ENCODE peak calls at places on chromosomes 16 and 17, in four cellular contexts. Y is heart left ventricle, K is psoas muscle, C is stomach. X is an unnamed sample.

GRCh38 chr16:57106767-57107166 is 14.4 kb downstream of the CPNE2 start:
- DNase-seq in Y (peak), K (no peak), C (no peak), X (no peak)

GRCh38 chr16:81524382-81524781 is 79.8 kb downstream of the CMIP start:
- DNase-seq in Y (no peak), K (peak), C (no peak), X (no peak)

GRCh38 chr17:2054262-2054739 is 602 bp upstream of the HIC1 start:
- DNase-seq in Y (no peak), K (no peak), C (no peak), X (no peak)

GRCh38 chr16:86975445-86975844 is 341.7 kb downstream of the C16orf95 start:
- DNase-seq in Y (no peak), K (peak), C (no peak), X (peak)

GRCh38 chr16:59330030-59330670 is 596.0 kb upstream of the GOT2 start:
- DNase-seq in Y (no peak), K (no peak), C (no peak), X (no peak)

GRCh38 chr16:87963400-87963799 is 12.2 kb downstream of the BANP start:
- DNase-seq in Y (peak), K (no peak), C (no peak), X (no peak)

GRCh38 chr16:17572145-17572544 is 101.4 kb upstream of the XYLT1 start:
- DNase-seq in Y (no peak), K (no peak), C (no peak), X (no peak)

GRCh38 chr16:58020628-58021521 is 4.7 kb upstream of the MMP15 start:
- DNase-seq in Y (peak), K (peak), C (peak), X (no peak)

GRCh38 chr17:30324723-30325122 is 9.1 kb downstream of the TMIGD1 start:
- DNase-seq in Y (no peak), K (no peak), C (no peak), X (no peak)

GRCh38 chr16:11914759-11915643 is 755 bp downstream of the GSPT1 start:
- DNase-seq in Y (peak), K (peak), C (peak), X (no peak)

GRCh38 chr17:35337364-35337763 is 36.1 kb downstream of the SLFN11 start:
- DNase-seq in Y (no peak), K (no peak), C (no peak), X (no peak)

GRCh38 chr17:62822080-62822904 is 14.2 kb upstream of the MARCHF10 start:
- DNase-seq in Y (no peak), K (no peak), C (peak), X (no peak)

GRCh38 chr16:11273721-11274324 is 394 bp upstream of the PRM3 start:
- DNase-seq in Y (no peak), K (no peak), C (no peak), X (no peak)

GRCh38 chr16:70157477-70158260 is 15.9 kb upstream of the CLEC18C start:
- DNase-seq in Y (no peak), K (no peak), C (no peak), X (no peak)

GRCh38 chr17:50170662-50171370 is 5.0 kb downstream of the SGCA start:
- DNase-seq in Y (no peak), K (peak), C (no peak), X (no peak)

GRCh38 chr17:50328360-50328759 is 17.6 kb upstream of the XYLT2 start:
- DNase-seq in Y (no peak), K (no peak), C (no peak), X (no peak)

GRCh38 chr17:28338056-28338768 is 2.7 kb downstream of the TNFAIP1 start:
- DNase-seq in Y (peak), K (no peak), C (no peak), X (no peak)

GRCh38 chr16:76653390-76654026 is 376.3 kb downstream of the CNTNAP4 start:
- DNase-seq in Y (no peak), K (no peak), C (no peak), X (peak)

GRCh38 chr16:65274576-65274975 is 152.7 kb upstream of the CDH11 start:
- DNase-seq in Y (no peak), K (no peak), C (no peak), X (no peak)

GRCh38 chr16:28130099-28131088 is 66.9 kb upstream of the GSG1L start:
- DNase-seq in Y (no peak), K (no peak), C (no peak), X (no peak)

GRCh38 chr17:79606487-79606886 is 4.4 kb downstream of the RBFOX3 start:
- DNase-seq in Y (no peak), K (no peak), C (no peak), X (no peak)

GRCh38 chr17:79609616-79610150 is 1.2 kb downstream of the RBFOX3 start:
- DNase-seq in Y (no peak), K (no peak), C (no peak), X (no peak)

GRCh38 chr17:79609175-79609589 is 1.7 kb downstream of the RBFOX3 start:
- DNase-seq in Y (no peak), K (no peak), C (no peak), X (no peak)

GRCh38 chr17:79608729-79609039 is 2.2 kb downstream of the RBFOX3 start:
- DNase-seq in Y (no peak), K (no peak), C (no peak), X (no peak)

DNA sequence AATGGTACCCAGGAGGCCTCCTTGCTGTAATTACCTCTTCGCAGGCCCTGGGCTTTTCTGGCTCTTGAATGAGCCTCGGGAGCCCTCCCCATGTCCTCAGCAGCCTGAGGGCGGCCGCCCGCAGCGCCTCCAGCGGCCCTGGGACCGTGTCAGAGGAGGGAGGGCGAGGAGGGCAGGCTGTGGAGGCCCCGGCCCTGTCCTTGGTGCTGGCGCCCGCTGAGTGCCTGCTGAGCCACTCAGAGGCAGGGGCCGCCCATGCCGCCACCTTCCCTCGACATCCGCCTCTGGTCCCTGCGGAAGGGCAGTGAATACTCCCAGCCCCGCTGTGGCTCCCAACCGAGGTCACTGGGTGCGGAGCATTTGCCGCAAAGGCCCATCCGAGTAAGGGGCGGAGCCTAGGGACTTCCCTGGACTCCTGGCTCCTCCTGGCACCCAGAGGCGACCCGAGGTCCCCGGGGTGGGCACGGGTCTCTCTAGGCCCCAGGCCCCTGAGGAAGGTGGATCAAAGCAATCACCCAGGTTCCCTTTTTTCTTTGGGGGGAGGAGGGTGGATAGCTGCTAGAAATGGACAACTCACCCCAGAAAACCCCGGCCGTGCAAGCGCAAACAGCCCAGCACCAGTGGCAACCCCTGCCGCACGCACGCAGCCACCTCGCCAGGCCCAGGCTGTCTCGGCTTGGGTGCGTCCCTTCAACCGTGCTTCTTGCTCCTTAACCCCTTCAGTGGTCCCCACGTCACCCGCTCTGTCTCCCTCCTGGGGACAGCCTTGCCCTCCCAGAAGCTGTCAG is 2.7 kb downstream of the RBFOX3 start:
- DNase-seq in Y (peak), K (no peak), C (no peak), X (peak)
- TF ChIP-seq CTCF in Y (peak), K (no peak), C (no peak), X (peak)

GRCh38 chr16:67277294-67277998 is 1.9 kb upstream of the PLEKHG4 start:
- DNase-seq in Y (no peak), K (peak), C (no peak), X (no peak)
- H3K4me3 ChIP-seq in Y (no peak), K (no peak), C (no peak), X (no peak)

GRCh38 chr16:47460301-47460754 is 535 bp downstream of the ITFG1 start:
- DNase-seq in Y (no peak), K (no peak), C (no peak), X (no peak)

GRCh38 chr16:47458331-47458730 is 2.5 kb downstream of the ITFG1 start:
- DNase-seq in Y (no peak), K (no peak), C (no peak), X (no peak)

GRCh38 chr16:47459603-47460002 is 1.3 kb downstream of the ITFG1 start:
- DNase-seq in Y (no peak), K (no peak), C (no peak), X (no peak)

GRCh38 chr16:47461598-47462266 is 601 bp downstream of the PHKB start:
- DNase-seq in Y (no peak), K (no peak), C (no peak), X (peak)

DNA sequence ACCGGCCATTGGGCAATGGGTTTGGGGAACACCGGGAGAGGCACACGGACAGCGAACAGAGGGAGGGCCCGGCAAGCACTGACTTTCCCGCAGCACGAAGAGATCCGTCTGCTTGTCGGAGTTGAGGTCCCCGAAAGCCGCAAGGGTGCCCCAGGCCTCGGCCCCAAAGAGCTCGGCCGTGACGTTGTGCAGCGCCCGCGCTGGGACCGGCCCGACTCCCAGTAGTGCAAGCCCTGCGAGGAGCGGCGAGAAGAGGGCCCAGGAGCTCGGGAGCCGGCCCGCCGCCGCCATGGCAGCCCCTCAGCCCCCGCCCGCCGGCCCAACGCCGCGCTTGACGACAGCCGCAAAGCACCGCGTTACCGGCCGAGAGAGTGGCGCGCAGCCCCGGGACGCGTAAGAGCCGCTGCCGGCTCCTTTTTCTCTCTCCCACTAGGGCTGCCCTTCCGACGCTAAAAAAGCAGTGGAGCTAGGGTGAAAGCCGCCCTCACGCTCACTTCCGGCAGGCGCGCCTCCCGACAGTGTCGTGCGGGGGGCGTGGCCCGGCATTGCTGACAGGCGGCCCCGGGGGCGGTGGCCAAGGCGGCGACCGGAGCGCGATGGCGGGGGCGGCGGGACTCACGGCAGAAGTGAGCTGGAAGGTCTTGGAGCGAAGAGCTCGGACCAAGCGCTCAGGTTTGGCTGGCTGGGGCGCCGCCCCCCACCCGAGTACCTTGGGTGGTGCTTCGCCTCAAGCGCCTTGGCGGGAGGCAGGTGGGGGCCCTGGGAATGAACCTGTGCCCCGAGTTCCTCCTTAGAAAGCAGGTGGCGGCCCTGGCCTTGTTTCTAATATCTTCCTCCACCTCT is at the start of the genes ITFG1 and PHKB:
- DNase-seq in Y (peak), K (peak), C (peak), X (peak)
- TF ChIP-seq CTCF in Y (peak), K (no peak), C (no peak), X (no peak)

DNA sequence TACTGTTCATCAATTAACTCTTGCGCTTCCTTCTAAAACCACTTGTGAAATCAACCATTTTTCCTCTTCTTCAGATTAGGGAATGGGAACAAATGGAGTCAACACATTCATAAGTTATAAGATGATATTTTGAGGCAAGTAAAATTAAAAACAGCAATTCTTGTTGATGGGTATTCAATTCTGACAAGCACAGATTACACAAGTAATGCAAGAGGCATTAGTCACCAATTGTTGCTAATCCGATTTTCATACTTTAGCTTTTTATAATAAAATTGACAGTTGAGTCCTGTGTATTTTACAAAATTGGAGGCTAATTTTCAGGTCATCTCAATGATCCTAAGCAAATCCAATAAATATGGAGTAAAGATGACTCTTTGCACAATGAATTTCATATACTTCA is 918.4 kb upstream of the SOX9 start:
- DNase-seq in Y (no peak), K (no peak), C (no peak), X (no peak)
- H3K4me3 ChIP-seq in Y (no peak), K (no peak), C (no peak), X (no peak)

GRCh38 chr17:67160791-67161190 is 84.2 kb downstream of the HELZ start:
- DNase-seq in Y (no peak), K (no peak), C (no peak), X (no peak)

GRCh38 chr17:67161573-67161972 is 83.4 kb downstream of the HELZ start:
- DNase-seq in Y (no peak), K (no peak), C (no peak), X (no peak)

GRCh38 chr17:67156269-67157199 is 88.5 kb downstream of the HELZ start:
- DNase-seq in Y (no peak), K (no peak), C (no peak), X (no peak)

GRCh38 chr17:67162771-67163170 is 82.2 kb downstream of the HELZ start:
- DNase-seq in Y (no peak), K (no peak), C (no peak), X (no peak)

DNA sequence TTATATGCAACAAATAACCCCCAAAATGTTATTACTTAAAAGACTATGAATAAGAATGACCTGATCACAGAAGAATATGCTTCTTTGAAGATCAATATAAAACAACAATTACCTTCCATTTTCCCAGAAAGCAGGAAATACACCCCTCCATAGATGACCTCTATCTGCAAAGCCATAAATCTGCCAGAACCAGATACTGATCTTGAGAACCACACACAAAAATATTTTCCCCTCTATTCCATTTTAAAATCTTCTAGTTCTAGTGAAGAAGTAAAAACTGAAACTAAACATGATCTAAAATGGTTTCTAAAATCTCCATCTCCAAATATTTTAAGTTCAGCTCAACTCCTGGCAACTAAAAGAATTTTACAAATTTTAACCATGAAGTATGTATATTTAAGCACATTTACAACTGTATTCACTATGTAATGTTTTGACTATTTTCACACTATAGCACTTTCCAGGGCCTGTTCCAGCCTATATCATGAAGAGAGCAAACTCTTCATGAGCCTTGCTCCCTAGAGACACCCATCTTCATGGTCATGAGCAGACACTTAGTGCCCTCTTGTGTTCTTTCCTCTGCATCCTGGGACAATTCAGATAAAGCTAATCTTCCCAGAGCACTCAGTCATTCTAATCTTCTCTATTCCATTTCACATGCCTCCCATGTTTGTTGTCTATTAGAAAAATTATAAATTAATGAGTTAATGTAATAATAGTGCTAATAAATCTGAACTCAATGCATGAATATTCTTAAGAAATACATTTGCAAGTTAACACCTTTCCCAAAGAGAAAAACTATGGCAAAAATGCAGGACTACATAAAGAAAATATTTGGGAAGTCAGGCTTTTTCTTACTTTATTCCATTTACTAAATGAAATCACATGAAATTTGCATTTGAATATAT is 87.0 kb downstream of the HELZ start:
- DNase-seq in Y (no peak), K (no peak), C (no peak), X (peak)
- TF ChIP-seq CTCF in Y (peak), K (peak), C (no peak), X (peak)

GRCh38 chr17:76553163-76553908 is 13.5 kb downstream of the PRCD start:
- DNase-seq in Y (no peak), K (no peak), C (no peak), X (no peak)
- H3K4me3 ChIP-seq in Y (no peak), K (no peak), C (no peak), X (no peak)

GRCh38 chr16:66928702-66929388 is 3.5 kb upstream of the RRAD start:
- DNase-seq in Y (no peak), K (peak), C (no peak), X (no peak)
- TF ChIP-seq CTCF in Y (peak), K (peak), C (peak), X (no peak)

GRCh38 chr17:17913695-17914332 is 58.4 kb downstream of the TOM1L2 start:
- DNase-seq in Y (peak), K (peak), C (peak), X (no peak)
- H3K4me3 ChIP-seq in Y (no peak), K (no peak), C (no peak), X (no peak)

DNA sequence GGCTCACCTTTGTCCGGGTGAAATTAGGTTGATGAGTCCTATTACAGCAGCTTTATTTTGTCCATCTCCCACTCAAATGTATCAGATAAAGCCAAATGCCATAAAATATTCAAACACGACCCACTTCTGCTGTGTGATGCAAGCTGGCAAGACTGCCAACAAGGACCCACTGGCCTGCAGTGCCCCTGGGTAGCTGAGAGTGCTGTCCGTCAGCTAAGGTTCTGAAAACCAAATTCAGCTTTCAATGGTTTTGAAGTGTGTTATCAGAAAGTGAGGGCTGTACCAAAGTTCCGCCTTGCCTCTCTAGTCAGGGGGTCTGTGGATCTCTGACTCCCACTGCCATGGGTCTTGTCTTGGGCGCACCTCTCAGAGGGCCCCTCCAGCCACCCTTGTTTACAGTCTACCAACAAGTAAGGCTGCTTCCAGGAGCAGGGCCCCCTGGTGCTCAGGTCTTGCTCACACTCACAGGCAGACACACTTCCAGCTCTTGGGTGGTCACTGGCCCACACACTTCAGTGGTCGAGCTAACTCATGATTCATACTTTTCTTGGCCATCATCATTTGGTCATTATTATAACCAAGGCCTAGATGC is 10.5 kb upstream of the CCDC182 start:
- DNase-seq in Y (no peak), K (no peak), C (no peak), X (no peak)
- TF ChIP-seq CTCF in Y (no peak), K (no peak), C (no peak), X (no peak)

X was measured in LNCaP clone FGC.